ENCODE peak calls at places on chromosome 2, in six cellular contexts. J, P, R, W, T and C are unnamed samples.

GRCh38 chr2:105747997-105748396 is 3.3 kb downstream of the NCK2 start:
- DNase-seq in P (no peak), R (no peak), J (no peak), T (no peak), W (no peak), C (no peak)

GRCh38 chr2:205563646-205564045 is 118.7 kb upstream of the NRP2 start:
- DNase-seq in R (no peak), T (no peak), J (peak; percentile 18), W (peak; percentile 41), P (no peak), C (no peak)

GRCh38 chr2:144519934-144520717 is at the start of gene ZEB2:
- DNase-seq in T (peak; percentile 71), R (peak; percentile 84), W (peak; percentile 50), P (peak; percentile 75), J (peak; percentile 99), C (peak; percentile 92)

GRCh38 chr2:32168513-32168912 is 2.8 kb downstream of the SLC30A6 start:
- DNase-seq in T (no peak), R (no peak), P (no peak), J (no peak), W (no peak), C (no peak)

GRCh38 chr2:82182270-82182669 is 1877.7 kb upstream of the LRRTM1 start:
- DNase-seq in W (peak; percentile 77), J (no peak), R (no peak), T (no peak), P (no peak), C (no peak)

GRCh38 chr2:201057715-201058248 is 13.7 kb downstream of the HYCC2 start:
- DNase-seq in T (no peak), P (no peak), R (no peak), W (no peak), J (no peak), C (no peak)

GRCh38 chr2:133788391-133788790 is 220.1 kb upstream of the NCKAP5 start:
- DNase-seq in W (no peak), J (no peak), R (no peak), T (no peak), P (no peak), C (no peak)

GRCh38 chr2:122236152-122236892 is 480.9 kb downstream of the TSN start:
- DNase-seq in W (peak; percentile 98), T (no peak), P (peak; percentile 13), R (no peak), J (peak; percentile 33), C (no peak)

GRCh38 chr2:114083717-114084387 is 194.0 kb downstream of the ACTR3 start:
- DNase-seq in T (no peak), R (no peak), J (no peak), W (no peak), P (no peak), C (no peak)

GRCh38 chr2:225008935-225009334 is 33.3 kb downstream of the DOCK10 start:
- DNase-seq in P (no peak), W (peak; percentile 6), R (no peak), T (no peak), J (peak; percentile 26), C (no peak)

GRCh38 chr2:28687640-28688039 is 64.0 kb upstream of the PPP1CB start:
- DNase-seq in P (no peak), T (no peak), R (no peak), W (no peak), J (no peak), C (no peak)

GRCh38 chr2:207240649-207241048 is 74.9 kb upstream of the KLF7 start:
- DNase-seq in W (no peak), T (no peak), P (no peak), J (no peak), R (no peak), C (no peak)

DNA sequence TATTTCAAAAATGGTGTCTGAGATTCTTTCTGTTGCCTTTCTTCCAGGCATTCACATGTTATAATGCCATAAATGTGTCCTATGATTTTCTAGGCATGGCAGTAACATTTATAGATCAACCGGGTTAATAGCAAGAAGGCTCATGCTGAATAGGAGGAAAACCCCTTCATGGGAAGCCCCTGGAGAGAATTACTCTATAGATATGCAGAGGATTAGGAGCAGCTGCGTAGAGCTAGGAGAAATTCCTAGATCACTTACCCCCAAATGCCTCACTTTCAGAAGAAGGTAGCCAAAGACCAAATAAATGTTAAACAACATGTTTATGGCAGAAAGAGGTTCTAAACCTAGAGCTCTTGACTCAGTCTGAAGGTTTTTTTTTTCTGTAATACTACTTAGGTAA is 153.4 kb upstream of the CTNNA2 start:
- DNase-seq in P (no peak), W (no peak), J (no peak), T (no peak), R (no peak), C (no peak)
- H3K4me3 ChIP-seq in P (no peak overlapping the region), W (no peak overlapping the region), J (no peak overlapping the region), T (no peak overlapping the region), R (no peak overlapping the region), C (no peak overlapping the region)

DNA sequence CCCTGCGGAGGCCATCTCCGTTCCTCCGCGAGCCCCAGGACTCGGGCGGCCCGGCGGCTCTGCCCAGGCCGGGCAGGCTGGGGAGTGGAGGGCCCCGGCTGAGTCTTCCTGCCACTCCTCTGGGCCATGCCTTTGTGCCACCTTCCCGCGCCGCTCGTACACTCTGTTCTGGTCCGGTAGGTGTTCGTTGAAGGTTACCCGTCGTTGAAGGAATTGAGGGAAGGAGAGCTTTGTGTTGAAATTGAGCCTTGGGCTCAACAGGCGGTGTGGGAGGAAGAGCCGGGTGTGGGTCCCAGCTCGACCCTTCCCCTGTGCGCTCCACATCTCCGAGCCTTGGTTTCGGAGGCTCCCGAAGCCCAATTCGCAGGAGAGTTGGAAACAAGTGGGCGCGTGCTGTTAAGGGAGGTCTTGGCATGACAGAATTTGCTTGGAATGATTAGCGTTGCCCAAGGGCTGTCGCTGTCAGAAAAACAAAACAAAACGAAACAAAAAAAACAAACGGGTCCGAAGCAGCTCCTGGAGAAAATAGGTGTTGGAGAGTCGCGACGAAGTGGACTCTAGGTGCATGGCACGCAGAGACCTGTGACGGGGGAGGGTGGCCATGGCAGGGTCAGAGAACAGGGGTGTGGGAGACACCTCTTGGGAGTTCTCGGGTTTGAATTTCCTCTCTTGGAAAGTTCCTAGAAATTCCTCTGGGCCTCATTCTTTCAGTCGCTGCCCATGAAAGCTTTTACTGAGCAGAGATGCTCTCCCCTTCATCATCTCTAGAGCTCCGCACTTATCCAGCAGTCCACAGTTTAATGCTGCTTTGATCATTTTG is 1.2 kb upstream of the MZT2A start:
- DNase-seq in J (no peak), P (no peak), W (peak; percentile 20), T (no peak), R (no peak), C (peak; percentile 69)
- H3K4me1 ChIP-seq in J (no peaks in the 10 kb centered on the region), P (no peaks in the 10 kb centered on the region), W (peaks cover 8% of the 10 kb centered on the region), T (peaks cover 38% of the 10 kb centered on the region), R (no peaks in the 10 kb centered on the region), C (peaks cover 10% of the 10 kb centered on the region)

DNA sequence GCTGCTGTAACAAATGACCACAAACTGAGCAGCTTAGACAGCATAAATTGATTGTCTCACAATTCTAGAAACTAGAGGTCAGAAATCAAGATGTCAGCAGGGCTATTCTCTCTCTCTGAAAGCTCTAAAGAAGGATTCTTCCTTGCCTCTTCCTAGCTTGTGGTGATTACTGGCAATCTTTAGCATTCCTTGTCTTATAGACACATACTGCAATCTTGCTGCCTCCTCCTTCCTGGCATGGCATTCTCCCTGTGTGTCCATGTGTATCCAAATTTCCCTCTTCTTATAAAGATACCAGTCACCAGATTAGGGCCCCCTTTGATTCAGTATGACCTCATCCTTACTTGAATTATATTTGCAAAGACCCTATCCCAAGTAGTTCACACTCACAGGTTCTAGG is 2.3 kb downstream of the ASB3 start:
- DNase-seq in T (no peak), J (no peak), P (no peak), R (no peak), W (no peak), C (no peak)
- H3K4me3 ChIP-seq in T (no peak overlapping the region), J (peak overlapping the region; percentile 14), P (no peak overlapping the region), R (no peak overlapping the region), W (no peak overlapping the region), C (no peak overlapping the region)

GRCh38 chr2:131077966-131078365 is 15.3 kb downstream of the FAM168B start:
- DNase-seq in P (no peak), J (no peak), R (no peak), T (no peak), W (no peak), C (no peak)

GRCh38 chr2:131081190-131081589 is 12.1 kb downstream of the FAM168B start:
- DNase-seq in J (no peak), T (no peak), R (no peak), W (no peak), P (no peak), C (no peak)

GRCh38 chr2:131077182-131077846 is 15.9 kb downstream of the FAM168B start:
- DNase-seq in R (no peak), P (no peak), T (no peak), J (no peak), W (no peak), C (no peak)

GRCh38 chr2:131076707-131077106 is 16.6 kb downstream of the FAM168B start:
- DNase-seq in P (no peak), W (no peak), J (peak; percentile 11), R (no peak), T (no peak), C (peak; percentile 53)
- H3K4me1 ChIP-seq in P (no peaks in the 10 kb centered on the region), W (no peaks in the 10 kb centered on the region), J (no peaks in the 10 kb centered on the region), R (no peaks in the 10 kb centered on the region), T (peaks cover 46% of the 10 kb centered on the region), C (no peaks in the 10 kb centered on the region)

DNA sequence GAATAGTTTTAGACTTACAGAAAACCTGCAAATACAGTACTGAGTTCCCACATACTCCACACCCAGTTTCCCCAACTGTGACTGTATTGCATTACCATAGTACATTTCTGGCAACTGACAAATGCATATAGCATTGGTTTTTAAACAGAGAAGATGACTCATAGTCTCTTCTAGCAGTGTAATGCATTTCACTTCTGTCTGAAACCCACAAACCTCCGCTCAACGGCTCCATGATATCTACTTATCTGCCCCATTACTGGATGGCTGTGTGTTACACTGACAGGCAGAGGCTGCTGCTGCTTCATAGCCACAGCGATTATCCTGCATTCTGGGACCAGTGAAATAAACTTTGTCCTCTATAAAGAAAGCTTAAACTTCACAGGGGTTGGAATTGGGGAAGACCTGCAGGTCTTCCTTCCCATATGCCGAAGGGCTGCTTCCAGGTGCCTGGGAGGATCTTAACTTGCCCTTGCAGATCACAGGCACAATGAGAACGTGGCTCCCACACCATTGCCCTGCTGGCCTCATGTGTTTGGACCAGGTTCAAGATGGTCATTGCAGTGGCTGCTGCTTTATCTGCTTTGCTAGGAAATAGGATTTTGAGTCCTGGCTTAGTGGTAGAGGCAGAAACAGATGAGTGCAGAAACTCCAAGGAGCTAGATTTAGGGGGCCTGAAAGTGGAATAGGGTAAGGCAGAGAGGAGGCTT is 742.6 kb upstream of the HS6ST1 start:
- DNase-seq in P (no peak), T (no peak), R (no peak), W (no peak), J (peak; percentile 79), C (no peak)
- H3K4me3 ChIP-seq in P (no peak overlapping the region), T (no peak overlapping the region), R (no peak overlapping the region), W (no peak overlapping the region), J (no peak overlapping the region), C (no peak overlapping the region)

GRCh38 chr2:39431592-39432316 is 5.3 kb downstream of the MAP4K3 start:
- DNase-seq in P (no peak), W (peak; percentile 43), T (no peak), J (peak; percentile 57), R (no peak), C (no peak)
- H3K4me1 ChIP-seq in P (no peaks in the 10 kb centered on the region), W (peaks cover 59% of the 10 kb centered on the region), T (peaks cover 83% of the 10 kb centered on the region), J (peaks cover 12% of the 10 kb centered on the region), R (no peaks in the 10 kb centered on the region), C (peaks cover 34% of the 10 kb centered on the region)

DNA sequence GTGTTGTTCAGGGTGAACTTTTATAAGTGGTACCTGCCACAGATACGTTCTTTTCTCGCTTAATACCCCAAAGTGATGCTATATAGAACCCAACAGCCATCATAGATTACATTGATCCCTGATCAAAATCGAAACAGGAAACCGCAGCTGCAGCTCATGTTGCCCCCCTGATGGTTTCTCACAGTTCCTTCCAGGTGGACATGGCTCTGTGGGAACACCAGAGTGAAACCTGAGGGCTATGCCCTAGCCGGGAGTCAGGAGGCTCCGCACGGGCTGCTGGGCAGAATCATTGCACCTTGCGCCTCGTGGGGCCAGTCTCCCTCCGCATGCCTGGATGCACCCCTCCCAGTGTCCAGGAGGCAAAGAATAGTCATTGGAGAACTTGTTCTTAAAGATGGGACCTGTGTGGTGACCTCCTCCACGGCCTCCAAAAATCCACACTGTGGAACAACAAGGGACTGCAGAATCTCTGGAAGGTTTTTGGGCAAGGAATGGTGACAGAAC is 61.8 kb downstream of the CRACDL start:
- DNase-seq in R (no peak), T (no peak), W (no peak), J (no peak), P (no peak), C (no peak)
- H3K4me3 ChIP-seq in R (no peak overlapping the region), T (no peak overlapping the region), W (no peak overlapping the region), J (no peak overlapping the region), P (no peak overlapping the region), C (no peak overlapping the region)